ENCODE peak calls at places on chromosomes 11 and 22, in ten cellular contexts. X is lower leg skin; U is CD4-positive, alpha-beta memory T cell; Y is HAP-1; D is brain microvascular endothelial cell; K is IMR-90; P is tibial artery; L is OCI-LY7; V is heart right ventricle; W is thoracic aorta. T is an unnamed sample.

GRCh38 chr11:107859459-107860239 is 1.1 kb upstream of the SLC35F2 start:
- DNase-seq in X (peak), U (peak), Y (no peak), D (no peak), K (no peak), P (peak), L (peak), V (peak), W (no peak), T (peak)

GRCh38 chr11:33907419-33907818 is 15.5 kb upstream of the LMO2 start:
- DNase-seq in X (no peak), U (no peak), Y (no peak), D (no peak), K (no peak), P (no peak), L (no peak), V (no peak), W (no peak), T (no peak)

GRCh38 chr11:12377106-12377823 is at the start of gene PARVA:
- DNase-seq in X (peak), U (peak), Y (no peak), D (peak), K (peak), P (peak), L (no peak), V (peak), W (no peak), T (peak)

GRCh38 chr11:111623527-111624030 is 21.3 kb downstream of the SIK2 start:
- DNase-seq in X (no peak), U (no peak), Y (no peak), D (no peak), K (no peak), P (no peak), L (no peak), V (no peak), W (no peak), T (no peak)

GRCh38 chr11:75371930-75372876 is 20.7 kb upstream of the ARRB1 start:
- DNase-seq in X (no peak), U (no peak), Y (no peak), D (no peak), K (no peak), P (no peak), L (no peak), V (no peak), W (no peak), T (no peak)

GRCh38 chr11:42770444-42771065 is 541.2 kb upstream of the API5 start:
- DNase-seq in X (no peak), U (no peak), Y (no peak), D (no peak), K (no peak), P (no peak), L (peak), V (no peak), W (no peak), T (no peak)

GRCh38 chr22:48151641-48152040 is 1389.2 kb downstream of the TBC1D22A start:
- DNase-seq in X (no peak), U (no peak), Y (no peak), D (no peak), K (no peak), P (no peak), L (no peak), V (no peak), W (no peak), T (no peak)

GRCh38 chr11:10305262-10305963 is 540 bp downstream of the ADM start:
- DNase-seq in X (no peak), U (peak), Y (no peak), D (peak), K (peak), P (peak), L (no peak), V (no peak), W (no peak), T (peak)

GRCh38 chr11:4076774-4077173 is 17.8 kb upstream of the RRM1 start:
- DNase-seq in X (no peak), U (no peak), Y (no peak), D (no peak), K (no peak), P (no peak), L (no peak), V (no peak), W (no peak), T (no peak)

GRCh38 chr11:130102457-130103249 is 33.0 kb downstream of the APLP2 start:
- DNase-seq in X (no peak), U (no peak), Y (no peak), D (no peak), K (no peak), P (no peak), L (no peak), V (no peak), W (no peak), T (no peak)

GRCh38 chr22:19879651-19879995 is 24.9 kb upstream of the GNB1L start:
- DNase-seq in X (no peak), U (no peak), Y (no peak), D (no peak), K (no peak), P (peak), L (no peak), V (no peak), W (no peak), T (peak)

GRCh38 chr11:128928400-128928799 is 14.3 kb downstream of the TP53AIP1 start:
- DNase-seq in X (no peak), U (no peak), Y (no peak), D (no peak), K (peak), P (no peak), L (peak), V (no peak), W (no peak), T (no peak)

GRCh38 chr22:17085277-17086091 is 684 bp downstream of the IL17RA start:
- DNase-seq in X (peak), U (peak), Y (no peak), D (no peak), K (no peak), P (peak), L (no peak), V (no peak), W (no peak), T (peak)

GRCh38 chr22:40216041-40216756 is 38.5 kb downstream of the TNRC6B start:
- DNase-seq in X (no peak), U (peak), Y (no peak), D (no peak), K (no peak), P (no peak), L (peak), V (no peak), W (no peak), T (no peak)

GRCh38 chr22:23178512-23179254 is 1.6 kb upstream of the BCR start:
- DNase-seq in X (peak), U (peak), Y (peak), D (peak), K (peak), P (peak), L (peak), V (peak), W (no peak), T (peak)

GRCh38 chr11:129375731-129376657 is at the start of gene BARX2:
- DNase-seq in X (no peak), U (no peak), Y (no peak), D (peak), K (peak), P (no peak), L (no peak), V (no peak), W (no peak), T (peak)

GRCh38 chr11:117098269-117099231 is at the start of gene SIK3:
- DNase-seq in X (peak), U (peak), Y (peak), D (peak), K (peak), P (peak), L (peak), V (peak), W (peak), T (peak)

GRCh38 chr22:41833369-41834004 is 582 bp downstream of the SREBF2 start:
- DNase-seq in X (peak), U (peak), Y (no peak), D (no peak), K (no peak), P (peak), L (peak), V (peak), W (no peak), T (peak)

GRCh38 chr22:41838842-41839618 is 6.1 kb downstream of the SREBF2 start:
- DNase-seq in X (no peak), U (no peak), Y (no peak), D (no peak), K (no peak), P (no peak), L (no peak), V (no peak), W (no peak), T (no peak)

GRCh38 chr22:41840216-41840615 is 7.3 kb downstream of the SREBF2 start:
- DNase-seq in X (no peak), U (no peak), Y (no peak), D (no peak), K (no peak), P (no peak), L (no peak), V (no peak), W (no peak), T (no peak)

GRCh38 chr22:41834005-41834975 is 1.4 kb downstream of the SREBF2 start:
- DNase-seq in X (no peak), U (no peak), Y (no peak), D (no peak), K (no peak), P (no peak), L (peak), V (no peak), W (no peak), T (no peak)

DNA sequence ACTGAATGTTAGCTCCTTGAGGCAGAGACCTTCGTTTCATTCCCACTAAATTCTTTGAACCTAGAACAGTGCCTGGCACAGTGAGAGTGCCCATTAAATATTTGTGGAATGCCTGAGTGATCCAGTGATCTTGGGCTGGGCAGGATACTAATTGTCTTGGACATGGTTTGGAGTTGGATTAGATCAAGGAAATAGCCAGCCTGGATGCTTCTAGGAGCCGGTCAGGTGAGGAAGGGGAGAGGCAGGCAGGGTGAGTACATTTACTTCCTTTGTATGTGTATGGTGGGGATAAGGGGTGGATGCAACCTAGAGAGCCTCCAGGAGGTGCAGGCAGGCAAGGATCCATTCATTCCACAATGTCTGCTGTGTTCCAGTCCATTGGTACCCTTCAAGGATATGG is 3.6 kb downstream of the SREBF2 start:
- DNase-seq in X (no peak), U (no peak), Y (no peak), D (no peak), K (no peak), P (no peak), L (no peak), V (no peak), W (no peak), T (no peak)
- H3K4me3 ChIP-seq in X (no peak), U (no peak), Y (no peak), D (no peak), K (no peak), P (no peak), L (no peak), V (no peak), W (no peak), T (no peak)

DNA sequence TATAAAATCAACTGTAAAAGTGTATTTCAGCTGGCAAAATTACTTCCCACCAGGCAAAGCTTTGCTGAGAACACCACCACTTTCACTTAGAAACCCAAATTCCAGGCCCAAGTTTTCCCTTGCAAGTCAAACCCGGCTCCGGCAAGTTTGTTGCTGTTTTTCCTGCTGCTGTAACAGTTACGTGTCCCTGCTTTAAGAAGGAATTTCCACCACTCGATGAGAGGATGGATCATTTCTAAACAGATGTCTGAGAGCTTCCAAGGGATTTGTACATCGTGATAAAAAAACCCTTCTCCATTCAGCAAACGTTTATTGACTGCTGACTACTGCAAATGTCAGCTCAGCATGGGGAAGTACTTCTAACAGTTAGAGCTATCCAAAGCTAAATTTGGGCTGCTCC is 19.7 kb downstream of the P2RX3 start:
- DNase-seq in X (no peak), U (no peak), Y (no peak), D (no peak), K (peak), P (no peak), L (no peak), V (no peak), W (no peak), T (no peak)
- H3K4me3 ChIP-seq in X (no peak), U (no peak), Y (no peak), D (no peak), K (no peak), P (no peak), L (no peak), V (no peak), W (no peak), T (no peak)

DNA sequence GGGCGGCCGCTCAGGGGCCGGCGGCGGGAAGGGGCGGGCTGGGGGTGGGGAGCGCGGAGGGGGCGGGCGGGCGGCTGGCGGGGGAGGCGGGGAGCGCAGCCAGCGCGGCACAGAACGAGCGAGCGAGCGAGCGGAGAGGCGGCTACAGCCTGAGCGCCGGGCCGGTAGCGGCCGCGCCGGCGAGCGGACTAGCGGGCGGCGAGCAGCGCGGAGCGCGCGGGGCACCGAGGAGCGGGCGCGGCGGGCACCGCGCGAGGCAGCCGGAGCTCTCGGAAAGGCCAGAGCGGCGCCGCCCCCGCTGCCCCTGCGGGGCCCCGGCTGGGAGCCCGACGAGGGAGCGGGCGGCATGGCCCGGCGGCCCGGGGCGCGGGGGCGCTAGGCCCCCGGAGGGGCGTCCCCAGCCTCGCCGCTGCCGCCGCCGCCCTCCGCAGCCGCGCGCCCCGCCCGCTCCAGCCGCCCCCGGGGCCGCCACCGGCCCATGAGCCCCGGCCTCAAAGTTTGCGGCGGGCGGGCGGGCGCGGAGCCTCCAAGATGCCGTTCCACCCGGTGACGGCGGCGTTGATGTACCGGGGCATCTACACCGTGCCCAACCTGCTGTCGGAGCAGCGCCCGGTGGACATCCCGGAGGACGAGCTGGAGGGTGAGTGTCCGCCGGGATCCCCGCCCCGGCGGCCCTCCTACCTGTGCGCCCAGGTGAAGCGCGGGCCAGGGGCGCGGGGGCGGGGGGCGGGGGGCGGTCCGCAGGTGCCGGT is at the start of gene CABP7:
- DNase-seq in X (no peak), U (no peak), Y (no peak), D (no peak), K (no peak), P (no peak), L (no peak), V (no peak), W (no peak), T (no peak)
- H3K4me3 ChIP-seq in X (no peak), U (no peak), Y (no peak), D (no peak), K (no peak), P (no peak), L (no peak), V (no peak), W (no peak), T (peak)

GRCh38 chr22:42582987-42583386 is 29.2 kb downstream of the SERHL2 start:
- DNase-seq in X (no peak), U (no peak), Y (no peak), D (no peak), K (no peak), P (no peak), L (no peak), V (no peak), W (no peak), T (no peak)

GRCh38 chr22:42581762-42582716 is 28.3 kb downstream of the SERHL2 start:
- DNase-seq in X (peak), U (peak), Y (peak), D (peak), K (peak), P (peak), L (peak), V (peak), W (peak), T (peak)

GRCh38 chr22:42577623-42578240 is 24.0 kb downstream of the SERHL2 start:
- DNase-seq in X (no peak), U (no peak), Y (no peak), D (no peak), K (no peak), P (no peak), L (no peak), V (no peak), W (no peak), T (no peak)
- H3K4me3 ChIP-seq in X (no peak), U (no peak), Y (no peak), D (no peak), K (no peak), P (no peak), L (no peak), V (no peak), W (no peak), T (no peak)

GRCh38 chr22:37324340-37325023 is 42.2 kb downstream of the CYTH4 start:
- DNase-seq in X (no peak), U (no peak), Y (no peak), D (no peak), K (no peak), P (no peak), L (no peak), V (no peak), W (no peak), T (no peak)
- H3K4me3 ChIP-seq in X (no peak), U (no peak), Y (peak), D (peak), K (no peak), P (no peak), L (no peak), V (no peak), W (no peak), T (no peak)

GRCh38 chr11:19713221-19714092 is 820 bp downstream of the NAV2 start:
- DNase-seq in X (peak), U (peak), Y (no peak), D (peak), K (no peak), P (no peak), L (no peak), V (no peak), W (no peak), T (peak)
- H3K4me3 ChIP-seq in X (peak), U (peak), Y (peak), D (peak), K (peak), P (peak), L (peak), V (peak), W (peak), T (peak)

GRCh38 chr11:69702769-69703510 is 882 bp downstream of the FGF19 start:
- DNase-seq in X (no peak), U (no peak), Y (no peak), D (no peak), K (no peak), P (no peak), L (no peak), V (no peak), W (no peak), T (no peak)
- H3K4me3 ChIP-seq in X (no peak), U (no peak), Y (no peak), D (no peak), K (no peak), P (no peak), L (no peak), V (no peak), W (no peak), T (no peak)

DNA sequence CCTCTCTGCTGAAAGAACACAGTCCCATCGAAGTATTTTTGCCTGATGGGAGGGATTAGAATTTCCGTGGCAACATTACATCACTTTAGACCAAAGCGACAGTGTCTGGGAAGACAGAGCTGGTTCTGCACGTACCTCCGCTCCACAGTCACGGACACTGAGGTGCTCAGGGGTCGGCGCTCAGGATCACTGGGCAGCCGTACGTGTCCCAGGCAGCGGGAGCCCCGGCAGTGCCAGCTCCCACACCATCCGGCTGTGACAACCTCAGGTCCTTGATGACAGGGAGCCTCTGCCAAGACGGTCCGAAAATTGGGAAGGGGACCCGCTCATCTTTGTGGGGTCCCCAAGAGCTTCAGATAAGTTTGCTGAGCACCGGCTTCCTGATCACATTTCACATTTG is 61.8 kb upstream of the LINC01488 start:
- DNase-seq in X (no peak), U (no peak), Y (no peak), D (no peak), K (no peak), P (no peak), L (no peak), V (no peak), W (no peak), T (no peak)
- H3K4me3 ChIP-seq in X (no peak), U (no peak), Y (no peak), D (no peak), K (no peak), P (no peak), L (no peak), V (no peak), W (no peak), T (no peak)

GRCh38 chr22:29207231-29207550 is 1.5 kb downstream of the EMID1 start:
- DNase-seq in X (no peak), U (no peak), Y (no peak), D (no peak), K (no peak), P (no peak), L (no peak), V (no peak), W (no peak), T (no peak)
- H3K4me3 ChIP-seq in X (no peak), U (no peak), Y (no peak), D (no peak), K (no peak), P (no peak), L (no peak), V (no peak), W (no peak), T (peak)